ENCODE peak calls at places on chromosomes 6 and 20, in nine cellular contexts. T is activated CD8-positive, alpha-beta memory T cell treated with anti-CD3 and anti-CD28 coated beads, Interleukin-2, amount 50 U/mL, for 48 hours; B is HFF-Myc; A is osteocyte; E is iPS-NIHi11; S is type B pancreatic cell; F is lower lobe of right lung; J is AG04450; C is stimulated activated CD4-positive, alpha-beta T cell treated with anti-CD3 and anti-CD28 coated beads, Interleukin-15, amount 100 ng/mL, for 24 hours. X is an unnamed sample.

GRCh38 chr20:51449498-51450220 is 92.9 kb downstream of the NFATC2 start:
- DNase-seq in T (no peak), A (no peak), F (no peak), J (no peak), E (no peak), C (no peak), S (no peak), B (no peak), X (no peak)

GRCh38 chr6:147903931-147904330 is 395.4 kb downstream of the SAMD5 start:
- DNase-seq in J (no peak), B (no peak), A (no peak), F (no peak), E (no peak), S (no peak), T (no peak), C (no peak), X (no peak)

GRCh38 chr6:84763397-84764331 is 734 bp downstream of the TBX18 start:
- DNase-seq in A (no peak), B (peak; percentile 84), T (peak; percentile 53), C (no peak), S (no peak), E (peak; percentile 50), J (no peak), F (peak; percentile 46), X (peak; percentile 73)

GRCh38 chr6:168125429-168126001 is 46.5 kb upstream of the FRMD1 start:
- DNase-seq in F (no peak), B (no peak), E (peak; percentile 24), T (no peak), C (no peak), J (no peak), S (peak; percentile 63), A (peak; percentile 74), X (no peak)

GRCh38 chr20:57072184-57072583 is 194.3 kb downstream of the BMP7 start:
- DNase-seq in B (no peak), S (no peak), C (no peak), F (no peak), E (no peak), A (no peak), J (no peak), T (no peak), X (no peak)

GRCh38 chr6:138005846-138006245 is 101.4 kb downstream of the PERP start:
- DNase-seq in E (no peak), A (no peak), J (no peak), S (no peak), T (no peak), B (no peak), F (no peak), C (peak; percentile 8), X (no peak)

GRCh38 chr6:12572884-12573824 is 143.4 kb upstream of the PHACTR1 start:
- DNase-seq in F (no peak), T (no peak), E (peak; percentile 22), J (no peak), C (no peak), A (no peak), S (no peak), B (peak; percentile 83), X (no peak)

GRCh38 chr6:36595168-36595818 is 1.1 kb downstream of the SRSF3 start:
- DNase-seq in T (no peak), B (no peak), C (no peak), S (no peak), F (no peak), J (no peak), E (no peak), A (no peak), X (no peak)

GRCh38 chr6:70166088-70166958 is 136.6 kb downstream of the COL9A1 start:
- DNase-seq in S (no peak), T (peak; percentile 64), C (peak; percentile 48), B (peak; percentile 2), J (peak; percentile 1), F (peak; percentile 44), E (peak; percentile 64), A (no peak), X (peak; percentile 56)

GRCh38 chr6:169454204-169454871 is 200.7 kb upstream of the THBS2 start:
- DNase-seq in A (no peak), J (peak; percentile 84), T (no peak), E (no peak), F (no peak), B (peak; percentile 27), S (no peak), C (no peak), X (no peak)